ENCODE peak calls at places on chromosomes 11 and 22, in nine cellular contexts. A, K, P, M, Y, X, U, R and O are unnamed samples.

GRCh38 chr22:17928391-17928790 is 96.0 kb downstream of the MICAL3 start:
- DNase-seq in A (no peak), K (no peak), P (no peak), M (no peak), Y (no peak), X (no peak), U (no peak), R (no peak), O (no peak)

GRCh38 chr11:30879322-30880020 is 293.3 kb upstream of the MPPED2 start:
- DNase-seq in A (no peak), K (no peak), P (no peak), M (no peak), Y (no peak), X (no peak), U (no peak), R (peak), O (no peak)

GRCh38 chr11:32809313-32809712 is 14.9 kb upstream of the CCDC73 start:
- DNase-seq in A (peak), K (peak), P (peak), M (peak), Y (peak), X (peak), U (peak), R (peak), O (peak)

GRCh38 chr11:2771758-2772466 is 72.1 kb upstream of the KCNQ1OT1 start:
- DNase-seq in A (no peak), K (no peak), P (peak), M (no peak), Y (no peak), X (peak), U (no peak), R (no peak), O (no peak)

GRCh38 chr11:75554258-75555022 is 7.6 kb upstream of the SERPINH1 start:
- DNase-seq in A (no peak), K (peak), P (peak), M (peak), Y (peak), X (peak), U (peak), R (no peak), O (peak)

GRCh38 chr11:6925636-6926207 is 504 bp upstream of the ZNF215 start:
- DNase-seq in A (no peak), K (no peak), P (no peak), M (peak), Y (peak), X (no peak), U (no peak), R (peak), O (no peak)

GRCh38 chr11:86143429-86144030 is 74.6 kb upstream of the PICALM start:
- DNase-seq in A (no peak), K (no peak), P (no peak), M (no peak), Y (no peak), X (no peak), U (no peak), R (no peak), O (no peak)

GRCh38 chr11:68189082-68189481 is 24.0 kb downstream of the KMT5B start:
- DNase-seq in A (no peak), K (no peak), P (no peak), M (no peak), Y (no peak), X (no peak), U (no peak), R (no peak), O (no peak)

GRCh38 chr11:69382131-69383128 is 88.5 kb downstream of the MYEOV start:
- DNase-seq in A (no peak), K (no peak), P (peak), M (no peak), Y (no peak), X (peak), U (no peak), R (no peak), O (peak)

GRCh38 chr11:35725880-35726279 is 63.3 kb downstream of the TRIM44 start:
- DNase-seq in A (no peak), K (no peak), P (no peak), M (peak), Y (peak), X (no peak), U (peak), R (peak), O (peak)

GRCh38 chr11:27468643-27469332 is 3.8 kb downstream of the LGR4 start:
- DNase-seq in A (no peak), K (no peak), P (peak), M (peak), Y (peak), X (no peak), U (no peak), R (peak), O (peak)